ENCODE peak calls at places on chromosomes 2 and 18, in five cellular contexts. E is WTC11, N is ascending aorta, K is B cell, O is fibroblast of the aortic adventitia. Z is an unnamed sample.

GRCh38 chr2:24754985-24755690 is 38.1 kb downstream of the PTRHD1 start:
- DNase-seq in E (no peak), N (no peak), K (no peak), O (no peak), Z (no peak)

GRCh38 chr2:197869030-197869429 is 64.6 kb downstream of the PLCL1 start:
- DNase-seq in E (no peak), N (no peak), K (no peak), O (peak), Z (no peak)

GRCh38 chr2:79876430-79876829 is 363.6 kb downstream of the CTNNA2 start:
- DNase-seq in E (no peak), N (no peak), K (no peak), O (no peak), Z (no peak)

GRCh38 chr2:140659293-140659692 is 1471.5 kb downstream of the LRP1B start:
- DNase-seq in E (no peak), N (no peak), K (no peak), O (no peak), Z (no peak)

GRCh38 chr2:238694136-238694755 is 153.6 kb upstream of the TWIST2 start:
- DNase-seq in E (no peak), N (no peak), K (no peak), O (no peak), Z (no peak)

GRCh38 chr2:163658556-163658955 is 77.3 kb downstream of the FIGN start:
- DNase-seq in E (no peak), N (no peak), K (no peak), O (peak), Z (no peak)

GRCh38 chr2:191247381-191248057 is 2.3 kb downstream of the MYO1B start:
- DNase-seq in E (no peak), N (no peak), K (no peak), O (peak), Z (no peak)

GRCh38 chr2:153222231-153223165 is 256.1 kb downstream of the RPRM start:
- DNase-seq in E (no peak), N (no peak), K (no peak), O (no peak), Z (no peak)

GRCh38 chr2:171228826-171229225 is 68.1 kb upstream of the TLK1 start:
- DNase-seq in E (no peak), N (no peak), K (no peak), O (no peak), Z (no peak)

GRCh38 chr2:62293490-62294212 is 97.7 kb downstream of the B3GNT2 start:
- DNase-seq in E (peak), N (no peak), K (no peak), O (peak), Z (no peak)

GRCh38 chr18:59861009-59861408 is 38.8 kb upstream of the PMAIP1 start:
- DNase-seq in E (no peak), N (no peak), K (no peak), O (peak), Z (no peak)

GRCh38 chr2:100416939-100417744 is at the start of gene CHST10:
- DNase-seq in E (peak), N (no peak), K (peak), O (peak), Z (peak)

GRCh38 chr18:46408334-46408987 is 248.6 kb downstream of the LOXHD1 start:
- DNase-seq in E (peak), N (no peak), K (no peak), O (no peak), Z (no peak)

GRCh38 chr18:67517224-67517765 is 775 bp upstream of the DSEL start:
- DNase-seq in E (no peak), N (peak), K (peak), O (no peak), Z (no peak)

GRCh38 chr2:99659874-99660273 is 170.1 kb upstream of the REV1 start:
- DNase-seq in E (no peak), N (no peak), K (no peak), O (peak), Z (no peak)

GRCh38 chr2:240503848-240504247 is 53.9 kb downstream of the ANKMY1 start:
- DNase-seq in E (no peak), N (no peak), K (no peak), O (no peak), Z (no peak)

GRCh38 chr2:26556309-26557243 is 78.7 kb upstream of the OTOF start:
- DNase-seq in E (no peak), N (no peak), K (no peak), O (no peak), Z (no peak)

GRCh38 chr2:208467564-208467963 is 61.0 kb downstream of the PTH2R start:
- DNase-seq in E (no peak), N (no peak), K (no peak), O (no peak), Z (no peak)

GRCh38 chr2:208464205-208464604 is 57.6 kb downstream of the PTH2R start:
- DNase-seq in E (no peak), N (no peak), K (no peak), O (no peak), Z (no peak)

GRCh38 chr2:208466920-208467298 is 60.3 kb downstream of the PTH2R start:
- DNase-seq in E (no peak), N (no peak), K (no peak), O (peak), Z (no peak)

GRCh38 chr2:208466133-208466919 is 59.7 kb downstream of the PTH2R start:
- DNase-seq in E (peak), N (no peak), K (peak), O (peak), Z (peak)
- TF ChIP-seq CTCF in E (peak), N (no peak), K (peak), O (peak), Z (peak)

DNA sequence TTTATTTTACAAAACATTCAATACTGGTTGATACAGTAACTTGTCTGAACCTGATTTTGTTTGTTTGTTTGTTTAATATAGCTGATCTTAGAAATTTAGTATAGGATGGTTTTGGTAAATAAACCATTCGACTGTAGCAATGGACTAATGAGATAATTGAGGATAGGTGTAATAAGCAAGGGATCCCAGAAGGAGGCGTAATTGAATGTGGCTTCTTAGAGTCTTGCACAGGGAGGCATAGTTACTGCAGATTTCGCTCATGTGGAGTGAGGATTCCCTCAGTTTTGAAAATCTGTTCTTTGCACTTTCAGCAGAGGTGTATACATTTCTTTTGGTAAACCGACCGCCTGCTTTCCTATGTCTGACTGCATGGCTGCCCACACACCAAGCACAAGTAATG is 709.6 kb downstream of the SOCS6 start:
- DNase-seq in E (no peak), N (no peak), K (no peak), O (peak), Z (no peak)
- TF ChIP-seq CTCF in E (no peak), N (no peak), K (no peak), O (peak), Z (no peak)

GRCh38 chr2:232757905-232758304 is 18.5 kb downstream of the KCNJ13 start:
- DNase-seq in E (no peak), N (no peak), K (no peak), O (no peak), Z (no peak)

DNA sequence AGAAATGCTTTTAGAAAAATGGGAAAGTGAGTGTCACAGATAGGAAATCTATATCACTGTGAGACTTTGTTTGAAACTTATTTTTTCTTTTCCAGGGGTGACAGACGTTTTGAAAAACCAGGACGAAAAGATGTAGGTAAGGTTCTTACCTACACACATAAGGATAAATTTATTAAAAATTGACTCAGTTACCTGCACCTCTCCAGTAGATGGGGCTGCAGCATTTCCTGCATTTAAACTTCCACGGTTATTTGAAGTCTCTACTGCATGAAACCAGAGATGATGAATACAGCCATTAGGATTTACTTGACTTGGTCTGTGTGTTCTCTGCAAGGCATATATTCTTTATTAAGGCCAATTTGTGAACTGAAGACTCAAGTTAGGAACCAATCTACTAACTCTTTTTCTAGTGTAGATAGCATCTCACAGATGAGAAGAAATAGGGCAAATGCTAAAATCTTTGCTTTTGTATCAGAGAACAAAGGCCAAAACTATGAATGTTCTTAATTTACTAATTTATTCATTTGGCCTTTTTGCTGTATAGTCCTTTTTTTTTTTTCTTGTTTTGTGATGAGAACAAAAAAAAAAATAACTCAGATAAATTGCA is 15.0 kb downstream of the KCNJ13 start:
- DNase-seq in E (no peak), N (no peak), K (peak), O (peak), Z (peak)
- TF ChIP-seq CTCF in E (no peak), N (no peak), K (peak), O (peak), Z (peak)

DNA sequence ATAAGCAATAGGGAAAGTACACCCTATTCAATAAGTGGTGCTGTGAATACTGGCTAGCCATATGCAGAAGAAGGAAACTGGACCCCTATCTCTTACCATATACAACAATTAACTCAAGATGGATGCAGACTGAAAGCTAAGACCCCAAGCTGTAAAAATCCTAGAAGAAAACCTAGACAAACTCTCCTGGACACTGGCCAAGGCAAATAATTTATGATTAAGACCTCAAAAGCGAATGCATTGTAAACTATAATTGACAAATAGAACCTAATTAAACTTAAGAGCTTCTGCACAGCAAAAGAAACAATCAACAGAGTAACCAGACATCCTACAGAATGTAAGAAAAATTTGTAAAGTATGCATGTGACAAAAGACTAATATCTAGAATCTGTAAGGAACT is 41.1 kb upstream of the ASXL3 start:
- DNase-seq in E (no peak), N (no peak), K (no peak), O (no peak), Z (no peak)
- TF ChIP-seq CTCF in E (no peak), N (no peak), K (no peak), O (no peak), Z (no peak)

GRCh38 chr2:158457092-158457825 is 507 bp downstream of the PKP4 start:
- DNase-seq in E (peak), N (no peak), K (peak), O (peak), Z (peak)
- TF ChIP-seq CTCF in E (no peak), N (no peak), K (no peak), O (peak), Z (no peak)

GRCh38 chr2:1150724-1151511 is 200.3 kb downstream of the SNTG2 start:
- DNase-seq in E (no peak), N (no peak), K (no peak), O (no peak), Z (no peak)

GRCh38 chr2:1153959-1154358 is 203.3 kb downstream of the SNTG2 start:
- DNase-seq in E (no peak), N (no peak), K (no peak), O (no peak), Z (no peak)

GRCh38 chr2:1143129-1143528 is 192.5 kb downstream of the SNTG2 start:
- DNase-seq in E (no peak), N (no peak), K (no peak), O (no peak), Z (no peak)

GRCh38 chr2:1152375-1152774 is 201.7 kb downstream of the SNTG2 start:
- DNase-seq in E (no peak), N (no peak), K (no peak), O (no peak), Z (no peak)

GRCh38 chr2:1147873-1148612 is 197.4 kb downstream of the SNTG2 start:
- DNase-seq in E (no peak), N (no peak), K (no peak), O (no peak), Z (no peak)
- TF ChIP-seq CTCF in E (no peak), N (no peak), K (no peak), O (no peak), Z (no peak)

DNA sequence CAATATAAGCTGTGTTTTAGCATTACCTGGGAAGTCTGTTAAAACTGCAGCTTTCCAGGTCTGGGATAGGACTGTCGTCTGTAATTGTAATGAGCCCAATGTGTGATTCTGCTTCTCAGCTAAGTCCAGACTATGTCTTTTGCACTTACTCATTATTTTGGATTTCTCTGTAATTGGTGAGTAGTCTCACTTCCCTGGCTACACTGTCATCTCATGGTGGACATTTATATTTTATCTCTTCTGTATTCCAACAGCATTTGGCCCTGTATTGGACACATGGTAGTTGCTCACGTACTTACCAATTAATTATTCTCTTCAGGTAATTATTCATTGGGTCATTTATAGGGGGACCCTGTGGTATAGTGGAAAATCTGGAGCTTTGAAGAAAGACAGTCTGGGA is 28.0 kb downstream of the LHCGR start:
- DNase-seq in E (no peak), N (no peak), K (no peak), O (no peak), Z (no peak)
- TF ChIP-seq CTCF in E (no peak), N (no peak), K (no peak), O (no peak), Z (no peak)

DNA sequence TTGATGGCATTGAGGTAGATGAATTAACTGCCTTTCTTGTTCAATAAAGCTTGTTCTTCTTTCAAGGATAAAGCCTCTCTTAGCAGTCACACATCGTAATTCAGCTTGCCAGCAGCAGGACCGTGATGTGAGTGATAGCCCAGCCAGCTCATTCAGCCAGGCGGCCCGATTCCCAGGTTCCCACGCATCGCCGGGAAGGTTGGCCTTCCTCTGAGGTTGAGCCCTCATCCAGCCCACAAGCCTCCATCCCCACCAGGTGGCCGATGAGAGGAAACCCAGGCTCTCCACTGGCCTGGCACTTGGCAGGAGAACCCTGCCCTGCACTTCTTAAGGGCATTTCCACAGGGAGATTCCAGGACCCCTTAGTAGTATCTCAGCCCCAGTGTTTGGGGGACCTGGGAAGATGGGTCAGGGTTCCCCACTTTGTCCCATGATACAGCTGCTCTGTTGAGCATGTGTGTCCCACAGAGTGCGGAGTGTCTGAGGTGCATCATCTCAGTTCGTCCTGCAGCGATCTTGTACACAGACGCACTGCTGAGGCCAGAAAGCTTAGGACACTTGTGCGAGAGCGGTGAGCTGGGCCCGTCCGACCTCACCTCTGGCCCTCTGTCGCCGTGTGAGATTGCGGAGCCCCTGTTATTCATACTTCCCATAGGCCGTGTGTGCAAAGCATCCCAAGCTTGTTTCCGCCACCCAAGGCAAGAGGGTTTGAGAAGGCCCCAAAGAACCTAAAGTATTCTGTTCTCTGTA is 4.9 kb downstream of the AGAP1 start:
- DNase-seq in E (peak), N (no peak), K (no peak), O (no peak), Z (no peak)
- TF ChIP-seq CTCF in E (no peak), N (no peak), K (no peak), O (no peak), Z (no peak)

Z was measured in GM20000.